ENCODE peak calls at places on chromosomes 12 and 14, in nine cellular contexts. One of them, this sample, is unnamed.

GRCh38 chr12:102322254-102322653 is 124.6 kb upstream of the PMCH start:
- DNase-seq in T-helper 2 cell: no peak
- DNase-seq in stimulated activated CD4-positive, alpha-beta T cell treated with anti-CD3 and anti-CD28 coated beads, Interleukin-4, amount 100 ng/mL, for 4 hours: no peak
- DNase-seq in bronchial epithelial cell: no peak
- DNase-seq in GM19239: no peak
- DNase-seq in adrenal gland: no peak
- DNase-seq in lower leg skin: no peak
- DNase-seq in NCI-H1105 treated with DMSO at 0.1 percent for 48 hours: no peak
- DNase-seq in HT1080: no peak
- DNase-seq in this sample: no peak

GRCh38 chr12:122282066-122282465 is 15.8 kb upstream of the VPS33A start:
- DNase-seq in NCI-H1105 treated with DMSO at 0.1 percent for 48 hours: no peak
- DNase-seq in bronchial epithelial cell: peak; percentile 32
- DNase-seq in adrenal gland: no peak
- DNase-seq in lower leg skin: no peak
- DNase-seq in stimulated activated CD4-positive, alpha-beta T cell treated with anti-CD3 and anti-CD28 coated beads, Interleukin-4, amount 100 ng/mL, for 4 hours: no peak
- DNase-seq in GM19239: no peak
- DNase-seq in HT1080: peak; percentile 61
- DNase-seq in T-helper 2 cell: no peak
- DNase-seq in this sample: no peak

GRCh38 chr12:39505025-39505424 is 62.1 kb upstream of the KIF21A start:
- DNase-seq in adrenal gland: no peak
- DNase-seq in T-helper 2 cell: no peak
- DNase-seq in HT1080: peak; percentile 12
- DNase-seq in stimulated activated CD4-positive, alpha-beta T cell treated with anti-CD3 and anti-CD28 coated beads, Interleukin-4, amount 100 ng/mL, for 4 hours: no peak
- DNase-seq in lower leg skin: no peak
- DNase-seq in GM19239: no peak
- DNase-seq in bronchial epithelial cell: peak; percentile 75
- DNase-seq in NCI-H1105 treated with DMSO at 0.1 percent for 48 hours: no peak
- DNase-seq in this sample: no peak

GRCh38 chr14:23300687-23301223 is 1.9 kb downstream of the PPP1R3E start:
- DNase-seq in T-helper 2 cell: no peak
- DNase-seq in GM19239: no peak
- DNase-seq in lower leg skin: no peak
- DNase-seq in NCI-H1105 treated with DMSO at 0.1 percent for 48 hours: peak; percentile 22
- DNase-seq in HT1080: peak; percentile 12
- DNase-seq in adrenal gland: peak; percentile 71
- DNase-seq in bronchial epithelial cell: peak; percentile 36
- DNase-seq in stimulated activated CD4-positive, alpha-beta T cell treated with anti-CD3 and anti-CD28 coated beads, Interleukin-4, amount 100 ng/mL, for 4 hours: peak; percentile 23
- DNase-seq in this sample: no peak

GRCh38 chr14:72416892-72417291 is 477.0 kb downstream of the DPF3 start:
- DNase-seq in stimulated activated CD4-positive, alpha-beta T cell treated with anti-CD3 and anti-CD28 coated beads, Interleukin-4, amount 100 ng/mL, for 4 hours: no peak
- DNase-seq in HT1080: no peak
- DNase-seq in adrenal gland: no peak
- DNase-seq in bronchial epithelial cell: no peak
- DNase-seq in GM19239: no peak
- DNase-seq in lower leg skin: no peak
- DNase-seq in NCI-H1105 treated with DMSO at 0.1 percent for 48 hours: peak; percentile 10
- DNase-seq in T-helper 2 cell: no peak
- DNase-seq in this sample: no peak

GRCh38 chr14:25032092-25032784 is 17.7 kb downstream of the STXBP6 start:
- DNase-seq in HT1080: peak; percentile 67
- DNase-seq in bronchial epithelial cell: no peak
- DNase-seq in GM19239: no peak
- DNase-seq in NCI-H1105 treated with DMSO at 0.1 percent for 48 hours: no peak
- DNase-seq in lower leg skin: no peak
- DNase-seq in T-helper 2 cell: no peak
- DNase-seq in adrenal gland: no peak
- DNase-seq in stimulated activated CD4-positive, alpha-beta T cell treated with anti-CD3 and anti-CD28 coated beads, Interleukin-4, amount 100 ng/mL, for 4 hours: no peak
- DNase-seq in this sample: no peak

GRCh38 chr12:103809154-103809553 is 31.9 kb downstream of the NT5DC3 start:
- DNase-seq in NCI-H1105 treated with DMSO at 0.1 percent for 48 hours: no peak
- DNase-seq in adrenal gland: no peak
- DNase-seq in lower leg skin: no peak
- DNase-seq in GM19239: no peak
- DNase-seq in stimulated activated CD4-positive, alpha-beta T cell treated with anti-CD3 and anti-CD28 coated beads, Interleukin-4, amount 100 ng/mL, for 4 hours: no peak
- DNase-seq in HT1080: no peak
- DNase-seq in T-helper 2 cell: no peak
- DNase-seq in bronchial epithelial cell: no peak
- DNase-seq in this sample: no peak

GRCh38 chr12:130433411-130433810 is 95.7 kb downstream of the PIWIL1 start:
- DNase-seq in GM19239: no peak
- DNase-seq in T-helper 2 cell: no peak
- DNase-seq in NCI-H1105 treated with DMSO at 0.1 percent for 48 hours: no peak
- DNase-seq in stimulated activated CD4-positive, alpha-beta T cell treated with anti-CD3 and anti-CD28 coated beads, Interleukin-4, amount 100 ng/mL, for 4 hours: no peak
- DNase-seq in lower leg skin: no peak
- DNase-seq in bronchial epithelial cell: no peak
- DNase-seq in adrenal gland: no peak
- DNase-seq in HT1080: no peak
- DNase-seq in this sample: no peak

GRCh38 chr14:80946187-80946586 is 4.6 kb upstream of the CEP128 start:
- DNase-seq in T-helper 2 cell: no peak
- DNase-seq in bronchial epithelial cell: peak; percentile 91
- DNase-seq in HT1080: peak; percentile 81
- DNase-seq in stimulated activated CD4-positive, alpha-beta T cell treated with anti-CD3 and anti-CD28 coated beads, Interleukin-4, amount 100 ng/mL, for 4 hours: no peak
- DNase-seq in adrenal gland: no peak
- DNase-seq in GM19239: no peak
- DNase-seq in lower leg skin: no peak
- DNase-seq in NCI-H1105 treated with DMSO at 0.1 percent for 48 hours: no peak
- DNase-seq in this sample: no peak

GRCh38 chr12:56299308-56299852 is 750 bp downstream of the CS start:
- DNase-seq in adrenal gland: no peak
- DNase-seq in GM19239: no peak
- DNase-seq in lower leg skin: peak; percentile 24
- DNase-seq in HT1080: peak; percentile 40
- DNase-seq in T-helper 2 cell: peak; percentile 13
- DNase-seq in NCI-H1105 treated with DMSO at 0.1 percent for 48 hours: no peak
- DNase-seq in bronchial epithelial cell: peak; percentile 39
- DNase-seq in stimulated activated CD4-positive, alpha-beta T cell treated with anti-CD3 and anti-CD28 coated beads, Interleukin-4, amount 100 ng/mL, for 4 hours: peak; percentile 18
- DNase-seq in this sample: no peak

GRCh38 chr14:72766296-72766695 is 127.6 kb downstream of the DPF3 start:
- DNase-seq in adrenal gland: no peak
- DNase-seq in HT1080: no peak
- DNase-seq in stimulated activated CD4-positive, alpha-beta T cell treated with anti-CD3 and anti-CD28 coated beads, Interleukin-4, amount 100 ng/mL, for 4 hours: no peak
- DNase-seq in GM19239: no peak
- DNase-seq in NCI-H1105 treated with DMSO at 0.1 percent for 48 hours: no peak
- DNase-seq in bronchial epithelial cell: no peak
- DNase-seq in lower leg skin: no peak
- DNase-seq in T-helper 2 cell: no peak
- DNase-seq in this sample: no peak

GRCh38 chr12:118332511-118332910 is 40.2 kb downstream of the TAOK3 start:
- DNase-seq in GM19239: no peak
- DNase-seq in NCI-H1105 treated with DMSO at 0.1 percent for 48 hours: no peak
- DNase-seq in lower leg skin: no peak
- DNase-seq in T-helper 2 cell: no peak
- DNase-seq in bronchial epithelial cell: no peak
- DNase-seq in stimulated activated CD4-positive, alpha-beta T cell treated with anti-CD3 and anti-CD28 coated beads, Interleukin-4, amount 100 ng/mL, for 4 hours: no peak
- DNase-seq in adrenal gland: no peak
- DNase-seq in HT1080: no peak
- DNase-seq in this sample: no peak

GRCh38 chr14:31320922-31321779 is 99.2 kb downstream of the HEATR5A start:
- DNase-seq in lower leg skin: no peak
- DNase-seq in NCI-H1105 treated with DMSO at 0.1 percent for 48 hours: no peak
- DNase-seq in bronchial epithelial cell: no peak
- DNase-seq in GM19239: no peak
- DNase-seq in T-helper 2 cell: no peak
- DNase-seq in adrenal gland: peak; percentile 30
- DNase-seq in HT1080: no peak
- DNase-seq in stimulated activated CD4-positive, alpha-beta T cell treated with anti-CD3 and anti-CD28 coated beads, Interleukin-4, amount 100 ng/mL, for 4 hours: no peak
- DNase-seq in this sample: no peak

GRCh38 chr14:54709444-54709843 is 142.5 kb downstream of the SAMD4A start:
- DNase-seq in HT1080: no peak
- DNase-seq in adrenal gland: no peak
- DNase-seq in bronchial epithelial cell: no peak
- DNase-seq in NCI-H1105 treated with DMSO at 0.1 percent for 48 hours: no peak
- DNase-seq in lower leg skin: no peak
- DNase-seq in T-helper 2 cell: no peak
- DNase-seq in GM19239: no peak
- DNase-seq in stimulated activated CD4-positive, alpha-beta T cell treated with anti-CD3 and anti-CD28 coated beads, Interleukin-4, amount 100 ng/mL, for 4 hours: no peak
- DNase-seq in this sample: no peak

GRCh38 chr12:1605129-1606020 is 11.0 kb upstream of the FBXL14 start:
- DNase-seq in T-helper 2 cell: peak; percentile 47
- DNase-seq in stimulated activated CD4-positive, alpha-beta T cell treated with anti-CD3 and anti-CD28 coated beads, Interleukin-4, amount 100 ng/mL, for 4 hours: peak; percentile 26
- DNase-seq in NCI-H1105 treated with DMSO at 0.1 percent for 48 hours: peak; percentile 80
- DNase-seq in GM19239: no peak
- DNase-seq in bronchial epithelial cell: peak; percentile 67
- DNase-seq in HT1080: peak; percentile 78
- DNase-seq in adrenal gland: peak; percentile 81
- DNase-seq in lower leg skin: peak; percentile 83
- DNase-seq in this sample: peak; percentile 82

GRCh38 chr14:95424533-95424932 is 91.9 kb downstream of the SYNE3 start:
- DNase-seq in adrenal gland: peak; percentile 57
- DNase-seq in GM19239: no peak
- DNase-seq in lower leg skin: no peak
- DNase-seq in bronchial epithelial cell: no peak
- DNase-seq in HT1080: no peak
- DNase-seq in NCI-H1105 treated with DMSO at 0.1 percent for 48 hours: no peak
- DNase-seq in T-helper 2 cell: no peak
- DNase-seq in stimulated activated CD4-positive, alpha-beta T cell treated with anti-CD3 and anti-CD28 coated beads, Interleukin-4, amount 100 ng/mL, for 4 hours: no peak
- DNase-seq in this sample: no peak

GRCh38 chr12:58804749-58805148 is 115.6 kb downstream of the LRIG3 start:
- DNase-seq in T-helper 2 cell: no peak
- DNase-seq in NCI-H1105 treated with DMSO at 0.1 percent for 48 hours: no peak
- DNase-seq in GM19239: no peak
- DNase-seq in lower leg skin: no peak
- DNase-seq in adrenal gland: no peak
- DNase-seq in bronchial epithelial cell: peak; percentile 14
- DNase-seq in HT1080: no peak
- DNase-seq in stimulated activated CD4-positive, alpha-beta T cell treated with anti-CD3 and anti-CD28 coated beads, Interleukin-4, amount 100 ng/mL, for 4 hours: no peak
- DNase-seq in this sample: no peak

GRCh38 chr14:58465425-58465824 is 37.9 kb downstream of the KIAA0586 start:
- DNase-seq in bronchial epithelial cell: peak; percentile 83
- DNase-seq in lower leg skin: no peak
- DNase-seq in stimulated activated CD4-positive, alpha-beta T cell treated with anti-CD3 and anti-CD28 coated beads, Interleukin-4, amount 100 ng/mL, for 4 hours: no peak
- DNase-seq in adrenal gland: no peak
- DNase-seq in NCI-H1105 treated with DMSO at 0.1 percent for 48 hours: no peak
- DNase-seq in HT1080: peak; percentile 15
- DNase-seq in GM19239: no peak
- DNase-seq in T-helper 2 cell: no peak
- DNase-seq in this sample: no peak

GRCh38 chr14:73913256-73913655 is 26.6 kb downstream of the ZNF410 start:
- DNase-seq in GM19239: no peak
- DNase-seq in adrenal gland: no peak
- DNase-seq in NCI-H1105 treated with DMSO at 0.1 percent for 48 hours: no peak
- DNase-seq in T-helper 2 cell: no peak
- DNase-seq in HT1080: no peak
- DNase-seq in stimulated activated CD4-positive, alpha-beta T cell treated with anti-CD3 and anti-CD28 coated beads, Interleukin-4, amount 100 ng/mL, for 4 hours: no peak
- DNase-seq in bronchial epithelial cell: no peak
- DNase-seq in lower leg skin: no peak
- DNase-seq in this sample: no peak

GRCh38 chr12:69417231-69417630 is 53.0 kb upstream of the FRS2 start:
- DNase-seq in NCI-H1105 treated with DMSO at 0.1 percent for 48 hours: no peak
- DNase-seq in bronchial epithelial cell: no peak
- DNase-seq in stimulated activated CD4-positive, alpha-beta T cell treated with anti-CD3 and anti-CD28 coated beads, Interleukin-4, amount 100 ng/mL, for 4 hours: no peak
- DNase-seq in T-helper 2 cell: no peak
- DNase-seq in GM19239: no peak
- DNase-seq in lower leg skin: no peak
- DNase-seq in adrenal gland: no peak
- DNase-seq in HT1080: no peak
- DNase-seq in this sample: no peak

GRCh38 chr14:102633906-102634595 is 41.6 kb downstream of the RCOR1 start:
- DNase-seq in bronchial epithelial cell: no peak
- DNase-seq in stimulated activated CD4-positive, alpha-beta T cell treated with anti-CD3 and anti-CD28 coated beads, Interleukin-4, amount 100 ng/mL, for 4 hours: no peak
- DNase-seq in NCI-H1105 treated with DMSO at 0.1 percent for 48 hours: no peak
- DNase-seq in T-helper 2 cell: no peak
- DNase-seq in lower leg skin: no peak
- DNase-seq in HT1080: no peak
- DNase-seq in adrenal gland: no peak
- DNase-seq in GM19239: no peak
- DNase-seq in this sample: no peak

GRCh38 chr14:106635569-106635968 is 1109.2 kb downstream of the TMEM121 start:
- DNase-seq in GM19239: no peak
- DNase-seq in T-helper 2 cell: no peak
- DNase-seq in NCI-H1105 treated with DMSO at 0.1 percent for 48 hours: no peak
- DNase-seq in HT1080: no peak
- DNase-seq in stimulated activated CD4-positive, alpha-beta T cell treated with anti-CD3 and anti-CD28 coated beads, Interleukin-4, amount 100 ng/mL, for 4 hours: no peak
- DNase-seq in bronchial epithelial cell: no peak
- DNase-seq in lower leg skin: no peak
- DNase-seq in adrenal gland: no peak
- DNase-seq in this sample: no peak

GRCh38 chr14:63928744-63929174 is 76.0 kb downstream of the SYNE2 start:
- DNase-seq in HT1080: no peak
- DNase-seq in adrenal gland: no peak
- DNase-seq in stimulated activated CD4-positive, alpha-beta T cell treated with anti-CD3 and anti-CD28 coated beads, Interleukin-4, amount 100 ng/mL, for 4 hours: no peak
- DNase-seq in T-helper 2 cell: no peak
- DNase-seq in NCI-H1105 treated with DMSO at 0.1 percent for 48 hours: no peak
- DNase-seq in GM19239: no peak
- DNase-seq in bronchial epithelial cell: no peak
- DNase-seq in lower leg skin: no peak
- DNase-seq in this sample: no peak

GRCh38 chr12:122743895-122744525 is 8.6 kb upstream of the DENR start:
- DNase-seq in lower leg skin: no peak
- DNase-seq in HT1080: no peak
- DNase-seq in GM19239: no peak
- DNase-seq in NCI-H1105 treated with DMSO at 0.1 percent for 48 hours: no peak
- DNase-seq in adrenal gland: no peak
- DNase-seq in stimulated activated CD4-positive, alpha-beta T cell treated with anti-CD3 and anti-CD28 coated beads, Interleukin-4, amount 100 ng/mL, for 4 hours: no peak
- DNase-seq in T-helper 2 cell: no peak
- DNase-seq in bronchial epithelial cell: no peak
- DNase-seq in this sample: no peak

This sample was measured in putamen.